ENCODE peak calls at places on chromosomes 12 and 14, in five cellular contexts. X is prostate gland, I is spleen, R is K562, U is GM12891. S is an unnamed sample.

GRCh38 chr14:20429801-20430669 is 5.9 kb downstream of the KLHL33 start:
- DNase-seq in U (no peak), X (peak), I (peak), R (peak), S (no peak)

GRCh38 chr12:64044171-64044570 is 177.9 kb downstream of the KICS2 start:
- DNase-seq in I (no peak), U (no peak), R (no peak), X (no peak), S (no peak)

GRCh38 chr14:104020471-104020870 is 65.0 kb upstream of the ASPG start:
- DNase-seq in R (no peak), U (no peak), X (no peak), I (no peak), S (no peak)

GRCh38 chr12:2170376-2170775 is 117.6 kb downstream of the CACNA1C start:
- DNase-seq in R (no peak), I (no peak), X (no peak), U (no peak), S (no peak)

GRCh38 chr14:50031534-50032313 is 84.6 kb downstream of the VCPKMT start:
- DNase-seq in R (no peak), X (no peak), I (no peak), U (no peak), S (no peak)

GRCh38 chr12:92987846-92988621 is 58.9 kb upstream of the EEA1 start:
- DNase-seq in I (no peak), X (no peak), R (no peak), U (no peak), S (no peak)

GRCh38 chr12:16349132-16349463 is 1.7 kb downstream of the MGST1 start:
- DNase-seq in R (peak), I (no peak), X (peak), U (no peak), S (no peak)

GRCh38 chr12:114425031-114425626 is 19.2 kb upstream of the TBX5 start:
- DNase-seq in R (no peak), I (no peak), U (no peak), X (no peak), S (no peak)

GRCh38 chr12:113198286-113198685 is 12.8 kb downstream of the RITA1 start:
- DNase-seq in I (no peak), X (no peak), R (no peak), U (no peak), S (no peak)

GRCh38 chr12:22828059-22828458 is 203.1 kb downstream of the ETNK1 start:
- DNase-seq in R (no peak), X (no peak), U (no peak), I (no peak), S (no peak)

GRCh38 chr12:52333321-52333720 is 12.1 kb upstream of the KRT83 start:
- DNase-seq in X (no peak), R (no peak), U (no peak), I (no peak), S (no peak)

GRCh38 chr12:570237-570925 is 92.9 kb downstream of the NINJ2 start:
- DNase-seq in R (peak), X (peak), U (no peak), I (peak), S (no peak)

GRCh38 chr12:31412292-31412801 is 86.4 kb upstream of the SINHCAF start:
- DNase-seq in R (no peak), X (no peak), I (no peak), U (no peak), S (no peak)

GRCh38 chr12:6764011-6764828 is 1.9 kb upstream of the PTMS start:
- DNase-seq in I (peak), R (peak), X (peak), U (peak), S (peak)

GRCh38 chr14:68271996-68272395 is 452.4 kb downstream of the RAD51B start:
- DNase-seq in I (no peak), X (no peak), U (no peak), R (no peak), S (no peak)

GRCh38 chr12:109738878-109739665 is 25.4 kb downstream of the FAM222A start:
- DNase-seq in I (peak), R (no peak), U (no peak), X (no peak), S (no peak)

GRCh38 chr14:79278798-79279644 is 932.3 kb downstream of the DIO2 start:
- DNase-seq in I (no peak), U (no peak), R (no peak), X (peak), S (no peak)
- TF ChIP-seq POLR2AphosphoS5 in I (peak), U (no peak), R (no peak), X (peak), S (no peak)

DNA sequence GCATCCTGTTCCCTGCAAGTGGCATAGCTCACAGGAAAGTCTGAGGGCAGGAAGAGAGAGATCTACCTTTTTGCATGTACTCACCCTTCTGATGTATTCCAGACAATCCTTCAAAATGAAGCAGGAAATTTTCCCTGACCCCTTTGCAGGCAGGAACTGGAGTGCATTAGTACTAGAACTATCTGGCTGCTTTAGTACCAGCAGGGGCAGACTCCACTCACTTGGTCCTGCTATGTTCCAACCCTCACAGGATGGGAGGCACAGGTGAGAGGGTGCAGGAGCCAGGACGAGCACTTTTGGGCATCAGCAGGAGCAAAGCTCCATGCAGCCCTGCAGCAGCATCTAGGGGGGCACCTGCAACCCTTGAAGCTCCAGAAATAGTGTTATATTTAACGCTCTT is 116.3 kb upstream of the IGF1 start:
- DNase-seq in I (no peak), R (no peak), X (no peak), U (no peak), S (no peak)
- TF ChIP-seq POLR2AphosphoS5 in I (no peak), R (no peak), X (no peak), U (no peak), S (no peak)

DNA sequence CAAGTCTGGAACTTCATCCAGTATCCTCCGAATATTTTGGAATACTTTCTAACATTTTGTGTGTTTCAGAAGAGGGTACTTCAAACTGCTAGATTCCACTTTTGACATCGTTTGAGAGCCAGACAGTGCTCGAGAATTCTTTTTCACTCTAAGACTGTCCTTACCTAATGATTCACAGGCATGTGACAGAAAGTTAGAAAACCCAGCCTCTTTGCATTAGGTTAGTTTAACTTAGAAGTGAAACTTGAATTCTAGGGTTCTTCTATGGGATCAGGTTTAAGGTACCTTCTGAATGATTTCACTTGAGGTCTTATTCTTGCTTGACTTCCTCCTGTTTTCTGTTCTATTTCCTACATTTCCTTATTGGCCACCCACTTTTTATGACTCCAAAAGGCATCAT is 431.8 kb downstream of the SLC6A15 start:
- DNase-seq in R (no peak), U (no peak), I (no peak), X (no peak), S (no peak)
- TF ChIP-seq POLR2AphosphoS5 in R (no peak), U (no peak), I (no peak), X (no peak), S (no peak)

DNA sequence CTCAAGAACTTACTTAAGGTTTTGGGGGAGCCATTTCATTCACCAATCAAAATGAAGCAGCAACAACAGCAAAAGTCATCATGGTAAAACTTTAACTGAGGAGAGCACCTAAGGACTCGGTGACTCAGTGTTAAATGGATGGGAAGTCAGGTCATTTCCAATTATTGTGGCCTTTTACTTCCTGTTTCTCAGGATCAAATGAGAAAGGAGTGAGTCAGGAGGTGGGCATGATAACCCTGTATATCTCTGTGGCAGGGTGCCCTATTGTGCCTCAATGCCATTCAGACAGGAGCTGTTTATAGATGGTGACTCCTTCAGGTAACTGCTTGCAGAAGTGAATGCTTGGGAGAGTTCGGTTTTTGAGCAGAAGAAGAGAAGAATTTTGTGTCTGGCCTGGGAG is 135.5 kb upstream of the CPM start:
- DNase-seq in R (no peak), U (no peak), X (no peak), I (no peak), S (no peak)
- TF ChIP-seq POLR2AphosphoS5 in R (no peak), U (no peak), X (no peak), I (no peak), S (no peak)

GRCh38 chr12:11895421-11896064 is 175.2 kb upstream of the BCL2L14 start:
- DNase-seq in X (no peak), U (no peak), I (no peak), R (no peak), S (no peak)
- TF ChIP-seq POLR2AphosphoS5 in X (no peak), U (peak), I (peak), R (no peak), S (no peak)

GRCh38 chr12:13044859-13045384 is 741 bp downstream of the FAM234B start:
- DNase-seq in R (no peak), U (no peak), X (no peak), I (no peak), S (no peak)

GRCh38 chr12:13049816-13050215 is 5.6 kb downstream of the FAM234B start:
- DNase-seq in U (no peak), X (no peak), R (no peak), I (no peak), S (no peak)

GRCh38 chr12:13045816-13046215 is 1.6 kb downstream of the FAM234B start:
- DNase-seq in X (no peak), I (no peak), U (no peak), R (no peak), S (no peak)

GRCh38 chr12:13044002-13044858 is at the start of gene FAM234B:
- DNase-seq in X (peak), R (peak), U (peak), I (peak), S (no peak)

DNA sequence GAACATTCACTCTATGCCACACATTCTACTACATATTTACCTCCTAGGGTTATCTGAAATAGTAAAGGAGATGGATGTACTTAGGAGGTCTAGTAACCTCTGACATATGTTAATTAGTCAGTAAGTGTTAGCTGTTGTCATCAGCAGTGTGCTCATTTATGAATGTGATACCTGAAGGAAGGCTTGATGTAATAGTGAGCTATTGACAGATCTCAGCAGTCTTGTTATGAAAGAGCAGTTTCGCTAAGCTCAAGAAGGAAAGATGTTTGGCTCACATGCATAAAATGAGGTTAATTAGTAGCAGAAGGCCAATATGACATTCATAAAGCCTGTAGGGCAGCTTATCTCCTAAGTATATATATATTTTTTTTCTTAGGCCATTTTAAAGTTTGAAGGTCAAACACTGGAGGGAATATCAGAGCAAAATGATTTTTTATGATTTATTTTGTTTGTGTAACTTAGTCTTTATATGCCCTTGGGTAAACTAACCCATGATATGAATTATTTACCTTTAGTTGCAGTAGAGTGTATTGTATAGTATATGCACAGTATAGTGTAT is 2.8 kb downstream of the FAM234B start:
- DNase-seq in X (no peak), U (no peak), I (no peak), R (no peak), S (no peak)
- TF ChIP-seq POLR2AphosphoS5 in X (no peak), U (no peak), I (no peak), R (no peak), S (no peak)

DNA sequence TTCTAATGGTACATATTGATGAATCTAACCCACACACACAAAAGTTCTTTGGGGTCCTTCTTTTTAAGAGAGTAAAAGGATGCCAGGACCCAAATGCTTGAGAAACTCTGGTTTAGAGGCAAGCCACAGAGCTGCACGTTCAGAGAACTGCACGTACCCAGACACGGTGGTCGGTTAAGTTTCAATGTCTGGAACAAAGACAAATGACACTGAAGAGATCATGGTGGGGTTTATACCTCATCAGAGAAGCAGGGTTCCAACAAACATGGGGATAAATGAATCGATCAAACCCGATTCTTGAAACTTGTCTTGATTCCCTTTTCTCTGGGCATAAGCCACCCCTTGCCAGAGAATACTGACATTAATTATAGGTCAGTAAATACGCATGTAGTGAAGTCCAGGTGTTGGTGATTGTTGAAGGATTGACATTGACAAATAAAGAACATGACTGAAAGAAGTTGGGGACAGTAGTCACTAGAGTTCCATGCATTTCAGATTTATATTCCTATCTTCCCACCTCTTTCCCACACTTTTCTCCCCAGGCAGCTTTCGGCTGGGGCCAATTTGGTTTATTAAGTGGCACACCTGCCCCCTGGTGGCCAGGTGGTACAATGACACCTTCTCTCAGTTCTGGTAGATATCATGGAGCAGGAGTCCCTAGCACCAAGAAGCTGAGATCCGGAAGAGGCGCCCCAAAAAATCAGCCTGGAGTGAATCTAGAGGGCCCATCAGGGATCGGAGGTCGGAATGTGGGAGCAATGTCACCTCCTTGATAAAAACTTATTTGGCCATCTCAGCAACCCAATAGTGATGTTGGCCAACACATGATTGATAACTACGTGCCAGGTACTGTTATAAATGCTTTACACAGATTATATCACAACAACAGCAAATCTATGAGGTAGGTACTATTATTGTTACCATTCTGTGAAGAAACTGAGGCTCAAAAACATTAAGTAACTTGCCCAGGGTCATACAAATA is 17.8 kb upstream of the HDAC7 start:
- DNase-seq in X (peak), I (peak), U (no peak), R (peak), S (no peak)
- TF ChIP-seq POLR2AphosphoS5 in X (peak), I (peak), U (no peak), R (no peak), S (no peak)

GRCh38 chr14:90399541-90400444 is 3.0 kb downstream of the CALM1 start:
- DNase-seq in I (peak), U (peak), R (peak), X (peak), S (peak)
- TF ChIP-seq POLR2AphosphoS5 in I (peak), U (no peak), R (no peak), X (peak), S (no peak)

DNA sequence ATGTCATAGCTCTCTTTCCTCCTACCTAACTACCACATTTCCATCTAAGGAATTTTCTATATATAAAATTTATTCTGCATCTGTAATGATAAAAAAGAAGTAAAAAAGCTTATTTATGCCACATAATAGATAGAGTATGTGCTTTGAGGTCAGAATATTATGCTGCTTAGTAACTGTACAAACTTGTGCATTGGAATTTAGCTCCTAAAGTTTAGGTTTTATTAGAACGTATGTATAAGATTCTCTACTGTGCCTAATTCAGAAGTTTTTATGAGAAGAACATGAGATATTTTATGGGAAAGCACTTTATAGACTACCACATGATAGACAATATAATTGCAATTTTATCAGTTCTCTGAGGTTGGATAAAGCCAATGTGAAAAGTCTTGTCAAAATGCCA is 384.7 kb downstream of the SLC16A7 start:
- DNase-seq in X (no peak), I (no peak), R (no peak), U (no peak), S (no peak)
- TF ChIP-seq POLR2AphosphoS5 in X (no peak), I (no peak), R (no peak), U (no peak), S (no peak)

GRCh38 chr12:47735649-47736048 is 10.4 kb upstream of the ENDOU start:
- DNase-seq in I (peak), X (no peak), R (no peak), U (no peak), S (no peak)

GRCh38 chr12:47736877-47737676 is 11.8 kb upstream of the ENDOU start:
- DNase-seq in R (peak), U (no peak), X (peak), I (peak), S (no peak)

GRCh38 chr12:47736216-47736615 is 10.9 kb upstream of the ENDOU start:
- DNase-seq in R (no peak), U (no peak), X (no peak), I (no peak), S (no peak)

GRCh38 chr12:47733142-47733541 is 7.9 kb upstream of the ENDOU start:
- DNase-seq in U (no peak), R (no peak), I (no peak), X (no peak), S (no peak)

GRCh38 chr12:47734725-47735480 is 9.6 kb upstream of the ENDOU start:
- DNase-seq in X (no peak), I (no peak), U (no peak), R (no peak), S (no peak)
- TF ChIP-seq POLR2AphosphoS5 in X (no peak), I (peak), U (no peak), R (no peak), S (no peak)